ENCODE peak calls at places on chromosomes 16 and 17, in seven cellular contexts. H is colonic mucosa; Z is ACHN; U is CD4-positive, alpha-beta T cell; W is iris pigment epithelial cell; B is substantia nigra; I is CD8-positive, alpha-beta T cell. K is an unnamed sample.

GRCh38 chr17:50064253-50064991 is 8.5 kb downstream of the ITGA3 start:
- DNase-seq in H (no peak), Z (peak; percentile 96), B (no peak), U (no peak), W (peak; percentile 97), I (no peak), K (no peak)

GRCh38 chr17:6456914-6457687 is 12.8 kb downstream of the PIMREG start:
- DNase-seq in I (no peak), H (peak; percentile 71), Z (peak; percentile 62), W (peak; percentile 60), B (no peak), U (no peak), K (peak; percentile 67)

GRCh38 chr17:28744104-28744801 is 442 bp downstream of the TRAF4 start:
- DNase-seq in I (peak; percentile 52), Z (peak; percentile 54), H (peak; percentile 76), U (peak; percentile 56), B (peak; percentile 46), W (no peak), K (peak; percentile 68)

GRCh38 chr16:68000024-68000423 is 740 bp upstream of the DPEP2 start:
- DNase-seq in I (no peak), B (no peak), Z (no peak), H (no peak), U (no peak), W (no peak), K (no peak)

GRCh38 chr17:51709867-51710266 is 448.6 kb downstream of the CA10 start:
- DNase-seq in H (no peak), Z (no peak), I (no peak), W (no peak), U (no peak), B (no peak), K (no peak)

GRCh38 chr16:66260522-66261290 is 105.8 kb upstream of the CDH5 start:
- DNase-seq in I (no peak), H (no peak), W (no peak), Z (no peak), B (no peak), U (no peak), K (no peak)

GRCh38 chr16:80687606-80688005 is 116.8 kb downstream of the CDYL2 start:
- DNase-seq in B (no peak), H (no peak), U (no peak), I (no peak), Z (no peak), W (peak; percentile 52), K (no peak)

GRCh38 chr17:5583426-5584382 is 605 bp downstream of the NLRP1 start:
- DNase-seq in U (no peak), I (no peak), Z (no peak), B (no peak), H (peak; percentile 25), W (no peak), K (no peak)

GRCh38 chr17:57651996-57652395 is 93.1 kb downstream of the CCDC182 start:
- DNase-seq in I (no peak), U (no peak), Z (no peak), W (no peak), H (no peak), B (no peak), K (no peak)

GRCh38 chr16:68190745-68191510 is 45.0 kb downstream of the ESRP2 start:
- DNase-seq in Z (no peak), W (peak; percentile 21), B (peak; percentile 49), H (no peak), U (no peak), I (no peak), K (no peak)

GRCh38 chr16:89122322-89122831 is 28.7 kb downstream of the ACSF3 start:
- DNase-seq in Z (no peak), H (peak; percentile 84), U (peak; percentile 87), W (no peak), B (no peak), I (peak; percentile 57), K (peak; percentile 78)

GRCh38 chr16:89573826-89574680 is 1.5 kb upstream of the CPNE7 start:
- DNase-seq in I (no peak), H (no peak), U (peak; percentile 4), Z (no peak), B (no peak), W (no peak), K (no peak)

GRCh38 chr17:46877466-46877865 is 26.1 kb downstream of the WNT9B start:
- DNase-seq in Z (no peak), W (no peak), B (no peak), H (no peak), I (no peak), U (no peak), K (no peak)

GRCh38 chr16:72987480-72987901 is 60.4 kb downstream of the ZFHX3 start:
- DNase-seq in Z (no peak), W (no peak), B (no peak), I (no peak), U (no peak), H (no peak), K (no peak)

GRCh38 chr17:2076461-2076984 is 21.6 kb downstream of the HIC1 start:
- DNase-seq in H (no peak), B (no peak), I (no peak), Z (no peak), U (no peak), W (no peak), K (no peak)

GRCh38 chr16:626787-627457 is 3.9 kb upstream of the WFIKKN1 start:
- DNase-seq in Z (peak; percentile 99), W (peak; percentile 97), I (no peak), H (no peak), U (no peak), B (no peak), K (no peak)

GRCh38 chr17:47225436-47225858 is 16.3 kb downstream of the MYL4 start:
- DNase-seq in I (no peak), B (no peak), W (peak; percentile 90), Z (peak; percentile 67), U (no peak), H (peak; percentile 60), K (peak; percentile 50)

GRCh38 chr16:58462089-58462488 is 37.9 kb upstream of the NDRG4 start:
- DNase-seq in U (no peak), W (no peak), Z (no peak), H (no peak), B (no peak), I (no peak), K (no peak)

GRCh38 chr17:15398736-15399331 is 57.4 kb upstream of the TEKT3 start:
- DNase-seq in H (no peak), U (no peak), Z (no peak), B (no peak), I (no peak), W (peak; percentile 46), K (no peak)

GRCh38 chr17:74271902-74272563 is 2.0 kb upstream of the DNAI2 start:
- DNase-seq in B (peak; percentile 71), Z (no peak), W (no peak), I (no peak), U (no peak), H (peak; percentile 32), K (no peak)

GRCh38 chr17:29619251-29619650 is 3.5 kb downstream of the CORO6 start:
- DNase-seq in Z (peak; percentile 65), I (no peak), H (no peak), W (peak; percentile 53), B (no peak), U (no peak), K (no peak)

GRCh38 chr17:70144260-70144846 is 25.0 kb upstream of the KCNJ2 start:
- DNase-seq in U (no peak), Z (peak; percentile 36), B (no peak), H (no peak), I (no peak), W (peak; percentile 49), K (no peak)

GRCh38 chr17:61294777-61295176 is 104.9 kb upstream of the TBX2 start:
- DNase-seq in Z (peak; percentile 52), H (no peak), I (no peak), B (no peak), U (no peak), W (peak; percentile 68), K (no peak)

GRCh38 chr16:82874672-82875071 is 247.9 kb downstream of the CDH13 start:
- DNase-seq in Z (no peak), B (no peak), H (no peak), U (no peak), W (no peak), I (no peak), K (no peak)

GRCh38 chr16:14569213-14569612 is 60.8 kb downstream of the PARN start:
- DNase-seq in B (no peak), Z (no peak), U (no peak), W (no peak), H (peak; percentile 89), I (no peak), K (peak; percentile 87)

GRCh38 chr16:73047536-73048291 is at the start of gene ZFHX3:
- DNase-seq in I (peak; percentile 15), W (peak; percentile 55), B (peak; percentile 56), Z (peak; percentile 75), U (no peak), H (peak; percentile 83), K (peak; percentile 78)

GRCh38 chr16:56862776-56863175 is 2.2 kb upstream of the SLC12A3 start:
- DNase-seq in I (no peak), H (no peak), B (no peak), Z (no peak), W (no peak), U (no peak), K (no peak)

GRCh38 chr16:58684354-58685083 is at the start of gene SLC38A7:
- DNase-seq in H (peak; percentile 91), Z (peak; percentile 85), U (peak; percentile 61), B (peak; percentile 79), I (peak; percentile 54), W (peak; percentile 87), K (peak; percentile 85)

GRCh38 chr17:38560503-38561318 is 45.0 kb downstream of the SRCIN1 start:
- DNase-seq in Z (peak; percentile 40), B (no peak), I (no peak), W (peak; percentile 40), H (no peak), U (no peak), K (no peak)

GRCh38 chr16:89115216-89115949 is 21.7 kb downstream of the ACSF3 start:
- DNase-seq in Z (no peak), H (peak; percentile 67), W (peak; percentile 29), U (peak; percentile 97), B (peak; percentile 35), I (peak; percentile 84), K (peak; percentile 76)

GRCh38 chr17:1882836-1883235 is 53.0 kb downstream of the RPA1 start:
- DNase-seq in Z (peak; percentile 55), B (no peak), I (no peak), H (peak; percentile 32), U (no peak), W (peak; percentile 41), K (peak; percentile 27)